ENCODE peak calls at places on chromosomes 4 and X, in seven cellular contexts. D is A549, F is uterus, A is right lobe of liver, C is stomach, Q is ovary, Z is Peyer's patch. H is an unnamed sample.
A peak's percentile ranks its signal among the peaks of the same experiment; 100 is the strongest.

GRCh38 chr4:81635747-81636146 is 164.0 kb upstream of the RASGEF1B start:
- DNase-seq in Q (no peak), D (no peak), A (peak; percentile 68), F (no peak), C (peak; percentile 45), Z (peak; percentile 59), H (peak; percentile 26)

GRCh38 chrX:112832481-112833095 is 8.0 kb downstream of the AMOT start:
- DNase-seq in D (no peak), Z (peak; percentile 55), Q (no peak), F (no peak), C (peak; percentile 80), A (no peak), H (no peak)

GRCh38 chr4:166435449-166435848 is 562.4 kb downstream of the TLL1 start:
- DNase-seq in Z (no peak), C (no peak), F (no peak), A (no peak), D (peak; percentile 0), Q (no peak), H (no peak)

GRCh38 chr4:108685036-108685686 is 34.8 kb downstream of the OSTC start:
- DNase-seq in Z (no peak), A (no peak), Q (no peak), C (no peak), D (no peak), F (no peak), H (no peak)

GRCh38 chr4:12145106-12145505 is 716.4 kb upstream of the HS3ST1 start:
- DNase-seq in A (no peak), Q (no peak), D (no peak), F (no peak), Z (no peak), C (no peak), H (no peak)

GRCh38 chr4:83785906-83786305 is 250.0 kb downstream of the GPAT3 start:
- DNase-seq in D (no peak), C (no peak), Q (no peak), Z (no peak), F (no peak), A (no peak), H (no peak)

GRCh38 chr4:16120720-16121119 is 36.9 kb upstream of the PROM1 start:
- DNase-seq in D (no peak), F (no peak), Q (no peak), Z (no peak), C (no peak), A (no peak), H (no peak)

GRCh38 chrX:145727476-145727875 is 90.2 kb upstream of the SLITRK2 start:
- DNase-seq in A (no peak), C (no peak), Q (no peak), F (no peak), Z (no peak), D (no peak), H (no peak)

GRCh38 chrX:16511776-16512400 is 138.1 kb upstream of the S100G start:
- DNase-seq in D (no peak), A (no peak), C (no peak), F (no peak), Z (no peak), Q (no peak), H (no peak)

GRCh38 chrX:38987135-38987780 is 186.0 kb downstream of the MID1IP1 start:
- DNase-seq in Q (no peak), A (no peak), Z (no peak), D (no peak), F (no peak), C (no peak), H (no peak)

GRCh38 chrX:68719904-68720614 is 72.6 kb downstream of the STARD8 start:
- DNase-seq in F (no peak), D (peak; percentile 16), Z (no peak), C (peak; percentile 24), Q (no peak), A (peak; percentile 55), H (no peak)

GRCh38 chr4:145792429-145792828 is 112.5 kb downstream of the C4orf51 start:
- DNase-seq in F (no peak), A (no peak), Z (no peak), C (no peak), Q (no peak), D (no peak), H (no peak)

GRCh38 chrX:135512508-135513139 is 7.8 kb upstream of the INTS6L start:
- DNase-seq in C (no peak), F (no peak), Z (no peak), Q (no peak), A (no peak), D (no peak), H (no peak)

GRCh38 chr4:159096434-159096833 is 6.4 kb upstream of the RAPGEF2 start:
- DNase-seq in A (no peak), C (no peak), D (no peak), Q (no peak), F (no peak), Z (no peak), H (no peak)

GRCh38 chrX:40291553-40291952 is 193.8 kb upstream of the BCOR start:
- DNase-seq in D (no peak), A (no peak), C (no peak), Z (no peak), F (no peak), Q (no peak), H (no peak)

GRCh38 chr4:153257966-153258365 is 53.7 kb downstream of the TRIM2 start:
- DNase-seq in C (no peak), Z (no peak), D (no peak), A (no peak), F (no peak), Q (no peak), H (no peak)

GRCh38 chrX:66163849-66164401 is at the start of gene HEPH:
- DNase-seq in Z (no peak), Q (peak; percentile 10), F (peak; percentile 27), D (no peak), C (no peak), A (no peak), H (peak; percentile 15)

DNA sequence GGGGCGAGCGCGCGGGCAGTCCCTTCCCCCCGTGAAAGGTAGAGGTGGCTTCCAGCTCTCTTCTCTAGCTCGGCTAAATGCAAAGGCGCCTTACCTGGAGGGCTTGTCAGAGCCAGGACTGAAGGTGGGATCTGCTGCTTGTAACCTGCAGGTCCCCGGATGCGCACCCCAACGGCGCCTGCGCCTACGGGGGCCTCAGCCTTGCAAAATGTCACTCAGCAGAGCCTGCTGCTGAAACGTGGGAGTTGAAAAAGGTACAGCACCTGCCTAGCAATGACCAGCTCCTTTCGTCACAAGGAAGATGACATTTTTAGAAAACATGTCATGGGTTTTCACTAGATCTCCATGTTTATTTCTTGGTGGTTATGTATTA is 583 bp downstream of the ABHD18 start:
- DNase-seq in C (peak; percentile 59), Q (no peak), Z (no peak), D (peak; percentile 42), A (no peak), F (no peak), H (peak; percentile 75)
- TF ChIP-seq POLR2A in C (no peak), Q (no peak), Z (no peak), D (no peak), A (no peak), F (no peak), H (no peak)

DNA sequence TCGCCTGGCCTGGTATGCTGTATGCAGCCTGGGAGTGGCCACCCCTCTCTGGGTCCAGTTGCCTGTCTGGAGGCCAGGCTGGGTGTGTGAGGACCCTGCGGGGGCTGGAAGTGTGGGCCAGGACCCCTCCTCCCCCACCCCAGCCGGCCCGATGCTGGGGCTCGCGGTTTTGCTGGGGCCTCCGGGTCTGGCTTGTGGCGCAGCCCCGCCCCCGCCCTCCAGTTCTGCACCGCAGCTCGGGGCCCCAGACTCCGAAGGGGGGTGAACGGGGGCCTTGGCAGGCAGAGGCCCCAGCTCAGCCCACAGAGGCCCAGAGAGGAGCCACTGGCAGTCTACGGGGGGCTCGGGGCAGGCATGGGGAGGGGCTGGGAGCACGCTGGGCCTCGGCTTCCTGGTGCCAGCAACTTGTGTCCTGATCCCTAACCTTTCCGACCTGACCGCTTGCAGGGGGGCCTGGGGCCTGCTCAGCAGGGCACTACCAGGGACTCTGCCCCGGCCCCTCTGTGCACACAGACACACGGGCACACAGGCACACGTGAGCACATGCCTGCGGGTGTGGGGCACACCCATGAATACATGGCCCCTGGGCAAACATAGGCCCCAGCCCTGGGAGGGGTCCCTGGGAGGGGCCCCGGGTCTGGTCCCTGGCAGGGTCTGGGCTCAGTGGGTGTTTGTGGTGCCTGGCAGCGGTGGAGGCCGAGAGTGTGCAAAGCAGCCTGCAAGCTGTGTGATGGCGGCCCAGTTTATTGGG is 21.4 kb upstream of the FGFR3 start:
- DNase-seq in A (no peak), C (no peak), Q (no peak), D (no peak), Z (no peak), F (no peak), H (no peak)
- H3K4me1 ChIP-seq in A (no peaks in the 10 kb centered on the region), C (peaks cover 23% of the 10 kb centered on the region), Q (no peaks in the 10 kb centered on the region), D (peaks cover 20% of the 10 kb centered on the region), Z (peaks cover 10% of the 10 kb centered on the region), F (no peaks in the 10 kb centered on the region), H (peaks cover 3% of the 10 kb centered on the region)

DNA sequence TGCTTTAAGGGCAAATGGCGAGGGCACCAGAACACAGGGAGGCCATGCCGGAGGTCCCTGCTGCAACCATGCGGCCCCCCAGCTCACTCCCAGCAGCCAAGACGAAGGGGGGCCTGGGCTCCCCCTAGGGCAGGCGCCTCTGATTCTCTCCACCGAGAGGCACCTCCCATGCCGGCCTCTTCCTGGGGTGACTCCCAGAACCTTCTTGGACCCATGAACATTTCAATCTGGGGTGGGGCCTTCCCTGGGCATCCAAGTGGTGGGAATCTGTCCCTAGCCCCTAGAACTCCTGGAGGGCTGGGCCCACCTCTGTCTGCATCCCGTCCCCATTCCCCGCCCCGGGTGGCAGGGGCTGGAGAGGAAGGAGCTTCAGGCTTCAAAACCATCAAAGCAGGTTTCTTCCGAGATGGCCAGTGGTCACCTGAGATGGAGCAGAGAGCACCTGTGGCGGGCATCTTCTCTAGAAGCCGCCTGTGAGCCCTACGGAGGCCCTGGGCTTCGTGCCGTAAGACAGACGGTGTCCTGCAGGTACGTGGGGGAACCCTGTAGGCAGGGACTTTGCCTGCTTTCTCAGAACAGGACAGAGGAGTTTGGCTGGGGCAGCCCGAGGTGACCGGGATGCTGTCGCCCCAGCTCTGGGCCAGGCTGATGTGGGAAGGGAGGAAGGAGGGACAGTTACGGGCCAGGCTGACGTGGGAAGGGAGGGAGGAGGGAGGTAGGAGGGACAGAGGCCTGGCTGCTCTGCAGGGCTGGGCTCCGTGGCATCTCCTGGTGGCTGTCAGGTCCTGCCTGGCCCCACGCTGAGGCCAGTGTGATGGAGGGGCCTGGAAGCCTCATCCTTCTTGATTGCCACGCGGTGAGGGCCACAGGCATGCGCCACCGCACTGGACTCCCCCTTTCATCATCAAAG is 6.8 kb upstream of the SLC25A6 start:
- DNase-seq in Z (peak; percentile 41), F (no peak), A (peak; percentile 44), C (no peak), Q (no peak), D (no peak), H (no peak)
- H3K4me3 ChIP-seq in Z (no peak overlapping the region), F (no peak overlapping the region), A (no peak overlapping the region), C (no peak overlapping the region), Q (no peak overlapping the region), D (no peak overlapping the region), H (no peak overlapping the region)

GRCh38 chr4:48270516-48270897 is 869 bp upstream of the TEC start:
- DNase-seq in A (no peak), Q (no peak), Z (no peak), D (peak; percentile 1), C (no peak), F (no peak), H (no peak)

GRCh38 chr4:48268956-48269860 is at the start of gene TEC:
- DNase-seq in D (peak; percentile 60), Z (peak; percentile 58), F (no peak), C (peak; percentile 56), Q (peak; percentile 20), A (no peak), H (peak; percentile 54)

GRCh38 chr4:48271048-48271452 is 1.4 kb upstream of the TEC start:
- DNase-seq in F (no peak), A (no peak), Z (no peak), Q (no peak), C (no peak), D (no peak), H (no peak)

GRCh38 chr4:48271626-48272025 is 2.0 kb upstream of the TEC start:
- DNase-seq in Z (no peak), D (no peak), A (no peak), C (no peak), F (no peak), Q (no peak), H (no peak)

GRCh38 chr4:48269861-48270515 is 350 bp upstream of the TEC start:
- DNase-seq in D (peak; percentile 88), Q (peak; percentile 79), Z (peak; percentile 98), A (peak; percentile 98), C (peak; percentile 96), F (peak; percentile 88), H (peak; percentile 95)
- TF ChIP-seq POLR2A in D (peak; percentile 28), Q (no peak), Z (no peak), A (peak; percentile 63), C (no peak), F (peak; percentile 3), H (no peak)